ENCODE peak calls at places on chromosomes 6 and 20, in ten cellular contexts. Z is stomach; Q is heart left ventricle; L is activated gamma-delta T cell treated with anti-CD3 and anti-CD28 coated beads, Interleukin-2, amount 50 U/mL, for 16 hours; N is neuronal stem cell; T is HEK293T; V is NCI-H1417; E is left ventricle myocardium inferior; M is ovary; U is activated CD4-positive, alpha-beta memory T cell treated with anti-CD3 and anti-CD28 coated beads for 36 hours. S is an unnamed sample.

GRCh38 chr6:108874470-108875160 is 26.4 kb downstream of the ARMC2 start:
- DNase-seq in Q (no peak), L (peak), E (no peak), Z (no peak), T (no peak), U (peak), V (no peak), N (no peak), M (no peak), S (peak)

GRCh38 chr6:16331328-16332174 is 93.2 kb downstream of the GMPR start:
- DNase-seq in E (peak), N (peak), T (peak), V (peak), U (peak), M (peak), Q (peak), Z (peak), L (peak), S (peak)

GRCh38 chr6:42710316-42710715 is 12.1 kb downstream of the PRPH2 start:
- DNase-seq in M (no peak), U (no peak), N (peak), E (no peak), T (no peak), Q (no peak), V (peak), L (no peak), Z (no peak), S (peak)

GRCh38 chr6:132161283-132161682 is 210.1 kb upstream of the CCN2 start:
- DNase-seq in T (peak), E (no peak), V (no peak), U (no peak), Z (no peak), M (no peak), Q (no peak), N (peak), L (no peak), S (peak)

GRCh38 chr20:59743767-59744485 is 139.6 kb downstream of the PHACTR3 start:
- DNase-seq in E (no peak), L (no peak), M (no peak), N (no peak), U (no peak), V (peak), Z (no peak), T (no peak), Q (no peak), S (no peak)

GRCh38 chr20:8757146-8757545 is 311.7 kb upstream of the PLCB4 start:
- DNase-seq in Q (no peak), U (no peak), L (no peak), T (no peak), E (no peak), N (no peak), Z (no peak), M (no peak), V (no peak), S (no peak)

GRCh38 chr6:135167617-135168016 is 13.5 kb upstream of the MYB start:
- DNase-seq in U (no peak), T (no peak), N (no peak), M (no peak), L (no peak), Q (no peak), V (no peak), Z (no peak), E (no peak), S (no peak)

GRCh38 chr6:52650946-52651345 is 20.0 kb upstream of the TMEM14A start:
- DNase-seq in Z (no peak), E (no peak), V (no peak), N (no peak), M (no peak), L (no peak), T (no peak), Q (no peak), U (no peak), S (peak)

GRCh38 chr20:46327557-46327956 is 19.3 kb upstream of the CDH22 start:
- DNase-seq in N (no peak), E (no peak), Q (no peak), L (no peak), U (no peak), Z (no peak), T (no peak), M (no peak), V (no peak), S (no peak)

GRCh38 chr20:9485614-9486325 is 28.6 kb upstream of the LAMP5 start:
- DNase-seq in V (no peak), T (no peak), N (no peak), M (no peak), L (no peak), Q (no peak), Z (no peak), U (no peak), E (no peak), S (no peak)

GRCh38 chr6:130324657-130325056 is 41.2 kb upstream of the TMEM200A start:
- DNase-seq in M (no peak), U (no peak), Z (no peak), Q (no peak), N (no peak), V (no peak), L (no peak), E (no peak), T (no peak), S (no peak)

GRCh38 chr6:153947817-153948447 is 91.1 kb upstream of the OPRM1 start:
- DNase-seq in N (peak), M (no peak), L (no peak), Z (no peak), T (peak), V (peak), Q (no peak), U (no peak), E (no peak), S (peak)

GRCh38 chr6:110874880-110875547 is 429 bp downstream of the AMD1 start:
- DNase-seq in L (peak), V (peak), M (peak), Z (peak), Q (no peak), E (peak), U (no peak), T (peak), N (peak), S (no peak)

GRCh38 chr6:35388772-35389352 is 46.5 kb downstream of the PPARD start:
- DNase-seq in Z (no peak), E (no peak), Q (no peak), V (no peak), L (no peak), N (no peak), M (no peak), T (no peak), U (no peak), S (no peak)

GRCh38 chr20:34040300-34041015 is 46.7 kb downstream of the RALY start:
- DNase-seq in V (peak), L (no peak), N (no peak), M (no peak), E (peak), Q (peak), U (no peak), Z (no peak), T (no peak), S (no peak)

GRCh38 chr20:53866787-53867740 is 203.3 kb downstream of the BCAS1 start:
- DNase-seq in V (peak), U (no peak), E (no peak), N (no peak), L (no peak), T (no peak), Z (no peak), M (no peak), Q (no peak), S (no peak)

GRCh38 chr20:6162239-6162638 is 39.4 kb upstream of the FERMT1 start:
- DNase-seq in M (no peak), Z (no peak), T (no peak), N (no peak), U (no peak), L (no peak), Q (peak), V (no peak), E (peak), S (no peak)

GRCh38 chr20:25310921-25311728 is 63.2 kb downstream of the PYGB start:
- DNase-seq in L (no peak), Q (peak), E (no peak), U (no peak), Z (peak), N (no peak), V (no peak), M (peak), T (no peak), S (no peak)

GRCh38 chr6:3869632-3870527 is 20.7 kb downstream of the FAM50B start:
- DNase-seq in N (no peak), E (no peak), M (no peak), L (no peak), U (peak), Q (no peak), V (no peak), T (no peak), Z (peak), S (no peak)

GRCh38 chr6:26305097-26305841 is 59.7 kb upstream of the BTN3A2 start:
- DNase-seq in M (peak), V (no peak), T (peak), E (no peak), N (no peak), U (peak), L (no peak), Q (peak), Z (peak), S (peak)

GRCh38 chr6:8940356-8940755 is 505.0 kb upstream of the SLC35B3 start:
- DNase-seq in Q (no peak), M (no peak), L (no peak), N (no peak), V (no peak), T (no peak), E (no peak), Z (no peak), U (no peak), S (no peak)

GRCh38 chr20:63738687-63739128 is 868 bp upstream of the SLC2A4RG start:
- DNase-seq in E (peak), Q (peak), Z (peak), M (peak), L (no peak), N (peak), T (peak), U (peak), V (no peak), S (no peak)

GRCh38 chr20:60857708-60858107 is 394.4 kb upstream of the CDH4 start:
- DNase-seq in E (no peak), T (no peak), U (no peak), M (no peak), L (no peak), Q (no peak), V (no peak), Z (no peak), N (no peak), S (no peak)

GRCh38 chr6:150844371-150844770 is 21.1 kb upstream of the MTHFD1L start:
- DNase-seq in T (no peak), U (no peak), N (no peak), M (no peak), L (no peak), Z (no peak), E (no peak), V (no peak), Q (no peak), S (no peak)

GRCh38 chr20:58722877-58723627 is 30.5 kb downstream of the NPEPL1 start:
- DNase-seq in E (no peak), T (no peak), Z (no peak), M (no peak), U (no peak), V (no peak), N (no peak), Q (no peak), L (no peak), S (no peak)

GRCh38 chr20:40688129-40689099 is 622 bp downstream of the MAFB start:
- DNase-seq in M (peak), E (no peak), Q (no peak), N (no peak), T (peak), U (no peak), V (no peak), Z (no peak), L (no peak), S (no peak)